ENCODE peak calls at places on chromosomes 3 and 15, in six cellular contexts. X is CD8-positive, alpha-beta memory T cell; S is thoracic aorta; E is upper lobe of right lung; G is kidney; O is RWPE2. C is an unnamed sample.
A peak's percentile ranks its signal among the peaks of the same experiment; 100 is the strongest.

GRCh38 chr3:116141724-116142123 is 303.6 kb downstream of the LSAMP start:
- DNase-seq in G (no peak), S (no peak), O (no peak), X (no peak), E (no peak), C (no peak)

GRCh38 chr15:41894791-41895463 is 1.1 kb upstream of the SPTBN5 start:
- DNase-seq in E (peak; percentile 87), G (peak; percentile 94), O (peak; percentile 97), S (peak; percentile 55), X (peak; percentile 86), C (peak; percentile 12)

GRCh38 chr3:150691414-150692040 is 12.2 kb downstream of the ERICH6 start:
- DNase-seq in O (no peak), E (no peak), G (no peak), X (no peak), S (no peak), C (no peak)

GRCh38 chr15:63493451-63493850 is 10.9 kb upstream of the USP3 start:
- DNase-seq in O (no peak), X (no peak), S (no peak), E (no peak), G (no peak), C (no peak)

GRCh38 chr15:57534279-57534678 is 57.4 kb upstream of the MYZAP start:
- DNase-seq in S (no peak), O (no peak), G (no peak), X (no peak), E (no peak), C (peak; percentile 15)

GRCh38 chr15:39140060-39140604 is 440.7 kb upstream of the THBS1 start:
- DNase-seq in X (no peak), G (no peak), S (no peak), O (no peak), E (no peak), C (peak; percentile 62)

GRCh38 chr3:159856496-159857098 is 132.0 kb upstream of the IL12A start:
- DNase-seq in O (no peak), X (no peak), E (no peak), G (no peak), S (no peak), C (no peak)

GRCh38 chr15:22227961-22228762 is 147.8 kb downstream of the OR4M2 start:
- DNase-seq in S (no peak), X (no peak), O (peak; percentile 52), G (peak; percentile 69), E (peak; percentile 48), C (no peak)

GRCh38 chr3:22245122-22245521 is 494.1 kb upstream of the ZNF385D start:
- DNase-seq in X (no peak), S (no peak), E (no peak), G (no peak), O (no peak), C (no peak)

GRCh38 chr3:128066111-128066510 is 13.9 kb downstream of the SEC61A1 start:
- DNase-seq in E (no peak), S (no peak), X (no peak), G (no peak), O (no peak), C (no peak)

GRCh38 chr15:78507831-78508160 is 419 bp downstream of the HYKK start:
- DNase-seq in E (no peak), S (no peak), G (no peak), X (no peak), O (no peak), C (no peak)

GRCh38 chr3:46484911-46485696 is 12.7 kb upstream of the RTP3 start:
- DNase-seq in X (no peak), G (peak; percentile 94), O (no peak), S (no peak), E (no peak), C (no peak)

GRCh38 chr15:68126415-68126814 is 72.3 kb downstream of the PIAS1 start:
- DNase-seq in X (no peak), G (no peak), O (no peak), E (no peak), S (no peak), C (no peak)

GRCh38 chr3:132456141-132456540 is 38.8 kb downstream of the DNAJC13 start:
- DNase-seq in O (no peak), S (no peak), G (no peak), X (no peak), E (no peak), C (no peak)

GRCh38 chr3:38472342-38472741 is 18.7 kb downstream of the ACVR2B start:
- DNase-seq in O (no peak), X (no peak), G (no peak), S (no peak), E (no peak), C (no peak)

GRCh38 chr3:4583441-4583840 is 90.3 kb downstream of the ITPR1 start:
- DNase-seq in E (no peak), S (no peak), X (no peak), G (no peak), O (no peak), C (no peak)

GRCh38 chr3:4586381-4586780 is 93.2 kb downstream of the ITPR1 start:
- DNase-seq in O (no peak), G (no peak), E (no peak), X (no peak), S (no peak), C (no peak)

GRCh38 chr3:4587061-4587837 is 94.1 kb downstream of the ITPR1 start:
- DNase-seq in E (no peak), G (no peak), O (no peak), X (no peak), S (no peak), C (no peak)

GRCh38 chr3:4582634-4583033 is 89.5 kb downstream of the ITPR1 start:
- DNase-seq in S (no peak), E (no peak), O (no peak), X (no peak), G (no peak), C (no peak)

DNA sequence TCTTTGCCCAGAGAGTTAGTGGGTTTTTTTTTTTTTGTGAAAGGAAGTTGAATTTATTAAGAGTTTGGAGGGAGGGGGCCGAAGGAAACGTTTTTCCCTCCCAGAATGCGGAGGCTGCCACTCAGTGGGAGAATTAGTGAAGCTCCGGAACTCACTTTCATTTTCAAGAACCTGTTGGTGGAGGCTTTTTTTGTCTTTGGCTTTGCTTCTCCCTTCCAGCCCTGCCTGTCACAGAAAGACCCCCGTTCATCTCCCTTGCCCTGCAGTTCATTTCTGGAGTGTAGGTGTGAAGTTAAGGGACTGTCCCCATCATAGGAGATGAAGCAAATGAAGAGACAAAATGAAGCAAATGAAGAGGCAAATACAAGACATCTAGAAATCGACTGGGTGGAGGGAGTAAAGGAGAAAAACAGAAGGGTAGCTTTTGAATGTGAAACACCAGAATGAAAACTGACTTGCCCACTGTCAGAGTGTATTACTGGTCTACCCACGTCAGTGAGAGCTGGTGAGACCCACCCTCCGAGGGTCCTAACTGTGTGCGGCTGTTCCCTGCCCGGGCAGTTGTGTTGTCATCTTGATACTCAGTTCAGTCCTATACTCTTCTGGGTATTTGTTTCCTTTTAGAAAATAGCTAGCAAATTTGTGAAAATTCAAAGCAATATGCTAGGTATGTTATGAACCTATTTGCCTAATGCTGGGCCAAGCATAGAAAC is 91.5 kb downstream of the ITPR1 start:
- DNase-seq in X (no peak), E (no peak), S (no peak), O (no peak), G (no peak), C (no peak)
- H3K4me3 ChIP-seq in X (peak overlapping the region; percentile 65), E (peak overlapping the region; percentile 39), S (peak overlapping the region; percentile 72), O (no peak overlapping the region), G (peak overlapping the region; percentile 41), C (no peak overlapping the region)

GRCh38 chr3:169148448-169149348 is 514.8 kb downstream of the MECOM start:
- DNase-seq in O (no peak), E (no peak), S (no peak), G (no peak), X (no peak), C (no peak)

GRCh38 chr3:169149349-169149890 is 514.1 kb downstream of the MECOM start:
- DNase-seq in E (peak; percentile 94), S (peak; percentile 34), G (peak; percentile 93), O (peak; percentile 80), X (peak; percentile 25), C (peak; percentile 61)

GRCh38 chr3:169152319-169152718 is 511.2 kb downstream of the MECOM start:
- DNase-seq in G (no peak), X (no peak), S (no peak), O (no peak), E (no peak), C (no peak)

GRCh38 chr3:169150874-169151273 is 512.6 kb downstream of the MECOM start:
- DNase-seq in O (no peak), S (no peak), E (no peak), X (no peak), G (no peak), C (no peak)

GRCh38 chr3:169150343-169150742 is 513.2 kb downstream of the MECOM start:
- DNase-seq in E (no peak), O (no peak), G (no peak), X (no peak), S (no peak), C (no peak)
- H3K4me3 ChIP-seq in E (peak overlapping the region; percentile 6), O (no peak overlapping the region), G (no peak overlapping the region), X (no peak overlapping the region), S (no peak overlapping the region), C (no peak overlapping the region)

DNA sequence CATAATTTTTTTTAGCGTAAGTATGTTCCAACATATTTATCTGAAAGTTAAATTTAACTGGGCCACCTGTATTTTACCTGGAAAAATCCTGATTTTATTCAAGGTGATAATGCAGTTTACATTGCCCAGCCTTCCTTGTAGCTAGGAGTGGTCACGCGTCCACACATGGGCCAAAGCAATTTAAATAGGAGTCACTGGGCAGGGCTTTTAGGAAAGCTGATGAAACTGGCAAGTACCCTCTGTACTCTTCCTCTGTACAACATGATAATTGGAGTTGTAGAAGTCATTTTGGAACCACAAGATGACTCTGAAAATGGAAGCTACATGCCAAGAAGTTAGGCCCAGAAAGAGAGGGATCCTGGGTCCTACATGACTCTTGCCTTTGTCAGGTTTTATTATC is 9.5 kb downstream of the BTD start:
- DNase-seq in G (no peak), E (no peak), S (no peak), O (no peak), X (no peak), C (no peak)
- H3K4me3 ChIP-seq in G (no peak overlapping the region), E (no peak overlapping the region), S (no peak overlapping the region), O (no peak overlapping the region), X (no peak overlapping the region), C (no peak overlapping the region)

GRCh38 chr3:58665410-58665809 is 1.2 kb downstream of the FAM3D start:
- DNase-seq in O (no peak), G (no peak), E (no peak), X (no peak), S (no peak), C (no peak)

GRCh38 chr3:58668247-58668646 is 1.7 kb upstream of the FAM3D start:
- DNase-seq in E (no peak), G (no peak), O (no peak), X (no peak), S (no peak), C (no peak)

GRCh38 chr3:58667704-58668103 is 1.1 kb upstream of the FAM3D start:
- DNase-seq in O (no peak), G (no peak), X (no peak), E (no peak), S (no peak), C (no peak)

GRCh38 chr3:58667229-58667628 is 655 bp upstream of the FAM3D start:
- DNase-seq in S (no peak), G (no peak), O (no peak), X (no peak), E (no peak), C (no peak)

DNA sequence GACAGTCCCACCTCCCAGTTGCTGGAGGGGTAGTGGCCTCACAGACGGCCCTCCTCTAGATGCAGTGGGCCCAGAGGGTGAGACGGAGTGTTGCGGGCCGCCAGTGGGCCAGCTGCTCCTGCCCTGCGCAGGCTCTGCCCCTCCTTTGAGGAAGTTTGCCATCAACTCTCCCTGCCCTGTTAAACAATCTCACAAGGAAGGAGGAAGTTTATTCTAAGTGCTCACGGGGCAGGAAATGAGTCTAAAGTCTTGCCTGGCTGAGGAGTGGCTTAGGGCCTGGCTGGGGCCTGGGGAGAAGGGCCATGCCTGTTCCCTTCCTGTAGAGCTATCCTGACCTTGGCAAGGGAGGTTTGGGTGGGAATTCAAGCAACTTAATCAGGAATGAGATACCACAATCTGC is at the start of gene FAM3D:
- DNase-seq in E (no peak), X (no peak), S (no peak), G (no peak), O (no peak), C (no peak)
- H3K4me3 ChIP-seq in E (no peak within 1 kb of the TSS), X (no peak within 1 kb of the TSS), S (no peak within 1 kb of the TSS), G (no peak within 1 kb of the TSS), O (no peak within 1 kb of the TSS), C (no peak within 1 kb of the TSS)